ENCODE peak calls at places on chromosome 7, in eight cellular contexts. L, K, U, D, T, G, R and P are unnamed samples.

GRCh38 chr7:46833186-46833585 is 748.7 kb downstream of the TNS3 start:
- DNase-seq in L (no peak), K (no peak), U (no peak), D (no peak), T (no peak), G (no peak), R (no peak), P (no peak)

GRCh38 chr7:130441408-130441854 is 615 bp upstream of the CEP41 start:
- DNase-seq in L (no peak), K (peak), U (peak), D (peak), T (peak), G (no peak), R (peak), P (peak)

GRCh38 chr7:22726849-22727792 is at the start of gene IL6:
- DNase-seq in L (no peak), K (peak), U (peak), D (peak), T (peak), G (peak), R (no peak), P (peak)

GRCh38 chr7:106433377-106433776 is 148.6 kb upstream of the NAMPT start:
- DNase-seq in L (no peak), K (no peak), U (no peak), D (no peak), T (no peak), G (no peak), R (no peak), P (no peak)

GRCh38 chr7:43199761-43200160 is 87.3 kb downstream of the HECW1 start:
- DNase-seq in L (no peak), K (no peak), U (no peak), D (peak), T (no peak), G (no peak), R (no peak), P (no peak)

GRCh38 chr7:90383879-90384278 is 19.4 kb upstream of the CLDN12 start:
- DNase-seq in L (no peak), K (no peak), U (no peak), D (peak), T (no peak), G (no peak), R (no peak), P (no peak)

GRCh38 chr7:133201470-133201869 is 51.4 kb upstream of the EXOC4 start:
- DNase-seq in L (no peak), K (no peak), U (no peak), D (no peak), T (no peak), G (no peak), R (no peak), P (no peak)

GRCh38 chr7:128137096-128137655 is 103.9 kb upstream of the LEP start:
- DNase-seq in L (no peak), K (no peak), U (no peak), D (peak), T (no peak), G (no peak), R (peak), P (no peak)

GRCh38 chr7:12385364-12385786 is 18.3 kb downstream of the VWDE start:
- DNase-seq in L (no peak), K (no peak), U (peak), D (no peak), T (no peak), G (no peak), R (no peak), P (no peak)

GRCh38 chr7:151798851-151799428 is 78.0 kb downstream of the PRKAG2 start:
- DNase-seq in L (no peak), K (no peak), U (no peak), D (no peak), T (no peak), G (no peak), R (no peak), P (no peak)

GRCh38 chr7:7596156-7596555 is 29.5 kb downstream of the MIOS start:
- DNase-seq in L (no peak), K (no peak), U (no peak), D (no peak), T (no peak), G (no peak), R (no peak), P (no peak)

GRCh38 chr7:7662527-7662926 is 22.0 kb downstream of the UMAD1 start:
- DNase-seq in L (no peak), K (no peak), U (no peak), D (peak), T (no peak), G (no peak), R (no peak), P (no peak)

GRCh38 chr7:85914437-85914836 is 727.6 kb upstream of the SEMA3D start:
- DNase-seq in L (no peak), K (no peak), U (no peak), D (no peak), T (no peak), G (no peak), R (no peak), P (no peak)

GRCh38 chr7:13099197-13099795 is 411.9 kb downstream of the ARL4A start:
- DNase-seq in L (no peak), K (no peak), U (no peak), D (peak), T (peak), G (no peak), R (peak), P (no peak)

GRCh38 chr7:106659369-106659962 is 1.5 kb downstream of the CCDC71L start:
- DNase-seq in L (no peak), K (no peak), U (no peak), D (no peak), T (no peak), G (no peak), R (no peak), P (no peak)

GRCh38 chr7:100190059-100190711 is 12.5 kb downstream of the STAG3 start:
- DNase-seq in L (no peak), K (peak), U (no peak), D (peak), T (no peak), G (peak), R (peak), P (no peak)

GRCh38 chr7:101740981-101741725 is 76.3 kb upstream of the CUX1 start:
- DNase-seq in L (no peak), K (peak), U (no peak), D (peak), T (no peak), G (peak), R (no peak), P (peak)

GRCh38 chr7:121267612-121268011 is 61.2 kb upstream of the WNT16 start:
- DNase-seq in L (no peak), K (no peak), U (no peak), D (no peak), T (no peak), G (no peak), R (no peak), P (no peak)

GRCh38 chr7:2927592-2927991 is 83.5 kb upstream of the GNA12 start:
- DNase-seq in L (no peak), K (peak), U (no peak), D (no peak), T (no peak), G (no peak), R (no peak), P (no peak)